ENCODE peak calls at places on chromosomes 5 and 9, in eight cellular contexts. T is T-helper 1 cell, G is adrenal gland, V is iris pigment epithelial cell, K is astrocyte of the hippocampus, P is amniotic stem cell, X is cardiac fibroblast, W is LHCN-M2. S is an unnamed sample.

GRCh38 chr5:168881427-168882149 is 302.4 kb upstream of the PANK3 start:
- DNase-seq in T (no peak), G (no peak), V (no peak), K (peak), P (no peak), X (no peak), W (no peak), S (peak)

GRCh38 chr9:94802795-94803194 is 76.3 kb downstream of the AOPEP start:
- DNase-seq in T (no peak), G (no peak), V (peak), K (peak), P (no peak), X (no peak), W (peak), S (no peak)

GRCh38 chr9:4048441-4048840 is 251.4 kb downstream of the GLIS3 start:
- DNase-seq in T (no peak), G (no peak), V (peak), K (peak), P (peak), X (peak), W (peak), S (no peak)

GRCh38 chr9:96189995-96190394 is 112.0 kb downstream of the HSD17B3 start:
- DNase-seq in T (no peak), G (no peak), V (no peak), K (no peak), P (no peak), X (no peak), W (no peak), S (no peak)

GRCh38 chr9:130897848-130898551 is 1.4 kb upstream of the QRFP start:
- DNase-seq in T (no peak), G (no peak), V (no peak), K (no peak), P (no peak), X (no peak), W (no peak), S (no peak)

GRCh38 chr5:106189121-106189809 is 1481.5 kb downstream of the EFNA5 start:
- DNase-seq in T (no peak), G (no peak), V (no peak), K (no peak), P (no peak), X (no peak), W (no peak), S (no peak)

GRCh38 chr5:10550222-10550995 is 13.5 kb upstream of the ANKRD33B start:
- DNase-seq in T (no peak), G (no peak), V (no peak), K (no peak), P (no peak), X (peak), W (no peak), S (no peak)

GRCh38 chr9:126156898-126157297 is 169.7 kb upstream of the MVB12B start:
- DNase-seq in T (no peak), G (no peak), V (no peak), K (no peak), P (no peak), X (no peak), W (no peak), S (no peak)

GRCh38 chr5:172284275-172284971 is 859 bp upstream of the UBTD2 start:
- DNase-seq in T (no peak), G (no peak), V (no peak), K (peak), P (no peak), X (no peak), W (peak), S (no peak)

GRCh38 chr5:96852769-96853168 is 23.5 kb upstream of the ERAP2 start:
- DNase-seq in T (no peak), G (no peak), V (peak), K (peak), P (no peak), X (no peak), W (peak), S (no peak)

GRCh38 chr9:111891910-111892499 is 4.6 kb upstream of the UGCG start:
- DNase-seq in T (no peak), G (no peak), V (no peak), K (no peak), P (no peak), X (no peak), W (peak), S (peak)

GRCh38 chr5:12920527-12920926 is 1016.3 kb upstream of the CTNND2 start:
- DNase-seq in T (no peak), G (no peak), V (no peak), K (no peak), P (no peak), X (no peak), W (no peak), S (no peak)

GRCh38 chr5:88680253-88681132 is 202.5 kb downstream of the MEF2C start:
- DNase-seq in T (peak), G (peak), V (peak), K (peak), P (no peak), X (peak), W (peak), S (peak)

GRCh38 chr5:100900142-100900795 is 2.8 kb downstream of the ST8SIA4 start:
- DNase-seq in T (no peak), G (peak), V (peak), K (peak), P (no peak), X (peak), W (peak), S (peak)

GRCh38 chr9:751137-752051 is 90.1 kb upstream of the DMRT1 start:
- DNase-seq in T (no peak), G (no peak), V (peak), K (peak), P (no peak), X (peak), W (peak), S (no peak)

GRCh38 chr5:107284822-107285510 is 385.8 kb downstream of the EFNA5 start:
- DNase-seq in T (no peak), G (no peak), V (peak), K (peak), P (no peak), X (no peak), W (peak), S (peak)

GRCh38 chr9:2623046-2623865 is 1.7 kb downstream of the VLDLR start:
- DNase-seq in T (no peak), G (peak), V (peak), K (peak), P (no peak), X (peak), W (peak), S (peak)

GRCh38 chr5:9878196-9878595 is 248.0 kb upstream of the TAS2R1 start:
- DNase-seq in T (no peak), G (no peak), V (no peak), K (no peak), P (peak), X (no peak), W (no peak), S (no peak)

GRCh38 chr5:137743031-137743640 is 7.2 kb upstream of the KLHL3 start:
- DNase-seq in T (no peak), G (peak), V (peak), K (peak), P (peak), X (peak), W (peak), S (peak)

GRCh38 chr5:154421868-154422267 is 23.9 kb upstream of the SAP30L start:
- DNase-seq in T (no peak), G (no peak), V (peak), K (no peak), P (no peak), X (no peak), W (peak), S (no peak)

GRCh38 chr5:116455061-116455460 is 119.6 kb downstream of the SEMA6A start:
- DNase-seq in T (no peak), G (no peak), V (peak), K (peak), P (no peak), X (peak), W (peak), S (peak)

GRCh38 chr5:125484272-125485002 is 738.0 kb upstream of the ZNF608 start:
- DNase-seq in T (no peak), G (peak), V (peak), K (peak), P (peak), X (peak), W (peak), S (peak)

GRCh38 chr5:122009436-122009835 is 47.7 kb downstream of the SRFBP1 start:
- DNase-seq in T (no peak), G (no peak), V (no peak), K (no peak), P (no peak), X (no peak), W (no peak), S (no peak)

S was measured in Caki2.